ENCODE peak calls at places on chromosome 1, in four cellular contexts. L is amniotic stem cell; B is stimulated activated CD8-positive, alpha-beta memory T cell treated with anti-CD3 and anti-CD28 coated beads, Interleukin-4, amount 100 ng/mL, for 1 hour; K is iris pigment epithelial cell. O is an unnamed sample.

GRCh38 chr1:88730132-88730675 is 46.1 kb downstream of the PKN2 start:
- DNase-seq in K (no peak), L (no peak), B (no peak), O (no peak)

GRCh38 chr1:91282695-91283420 is 121.8 kb downstream of the HFM1 start:
- DNase-seq in K (peak), B (peak), L (peak), O (peak)

GRCh38 chr1:107264561-107264960 is 123.7 kb downstream of the NTNG1 start:
- DNase-seq in L (peak), B (no peak), K (peak), O (no peak)

GRCh38 chr1:192109576-192109975 is 48.7 kb upstream of the RGS18 start:
- DNase-seq in K (no peak), B (no peak), L (no peak), O (no peak)

GRCh38 chr1:201714542-201715276 is 114.2 kb upstream of the IPO9 start:
- DNase-seq in K (peak), B (no peak), L (peak), O (no peak)

GRCh38 chr1:181369416-181369815 is 113.9 kb upstream of the CACNA1E start:
- DNase-seq in L (no peak), B (no peak), K (no peak), O (no peak)

GRCh38 chr1:173015629-173016028 is 35.1 kb downstream of the TNFSF18 start:
- DNase-seq in L (no peak), K (no peak), B (no peak), O (no peak)

GRCh38 chr1:8378981-8379470 is 61.1 kb downstream of the SLC45A1 start:
- DNase-seq in L (no peak), B (no peak), K (no peak), O (no peak)

GRCh38 chr1:116207126-116207735 is 96.0 kb downstream of the MAB21L3 start:
- DNase-seq in L (no peak), B (no peak), K (no peak), O (no peak)

GRCh38 chr1:228043281-228043845 is 36.6 kb downstream of the WNT3A start:
- DNase-seq in L (no peak), K (no peak), B (no peak), O (no peak)